ENCODE peak calls at places on chromosomes 11 and 22, in ten cellular contexts. R is AG04450; N is GM04503; B is ACHN; J is activated naive CD8-positive, alpha-beta T cell treated with anti-CD3 and anti-CD28 coated beads for 36 hours; G is KG1; F is Peyer's patch; O is lung; Q is C1 segment of cervical spinal cord; S is naive thymus-derived CD8-positive, alpha-beta T cell. A is an unnamed sample.

GRCh38 chr22:33302549-33302948 is 244.4 kb upstream of the SYN3 start:
- DNase-seq in R (no peak), B (no peak), N (no peak), G (no peak), S (no peak), Q (no peak), O (no peak), F (no peak), J (no peak), A (no peak)

GRCh38 chr11:6629892-6630631 is 10.8 kb upstream of the TPP1 start:
- DNase-seq in Q (no peak), B (no peak), R (no peak), F (no peak), G (no peak), S (no peak), J (no peak), O (no peak), N (no peak), A (no peak)

GRCh38 chr22:44191036-44191454 is 10.3 kb downstream of the PARVG start:
- DNase-seq in R (no peak), Q (no peak), O (no peak), B (peak), G (no peak), N (no peak), J (peak), F (peak), S (no peak), A (no peak)

GRCh38 chr11:45347343-45347742 is 61.2 kb upstream of the SYT13 start:
- DNase-seq in F (no peak), R (no peak), G (no peak), B (no peak), Q (no peak), O (no peak), N (no peak), J (no peak), S (no peak), A (no peak)

GRCh38 chr22:43333978-43334377 is 9.2 kb downstream of the SCUBE1 start:
- DNase-seq in Q (no peak), J (no peak), O (no peak), N (no peak), S (no peak), F (no peak), G (no peak), B (no peak), R (no peak), A (no peak)

GRCh38 chr11:100338144-100338840 is 348.8 kb upstream of the ARHGAP42 start:
- DNase-seq in B (no peak), G (no peak), S (no peak), Q (no peak), O (no peak), J (no peak), N (no peak), F (no peak), R (no peak), A (no peak)

GRCh38 chr11:8558436-8558835 is 35.6 kb downstream of the STK33 start:
- DNase-seq in N (no peak), R (no peak), G (no peak), J (no peak), O (no peak), B (no peak), F (no peak), Q (no peak), S (no peak), A (no peak)

GRCh38 chr22:29938285-29938693 is 55.3 kb downstream of the MTMR3 start:
- DNase-seq in R (no peak), B (no peak), N (no peak), F (no peak), Q (no peak), G (no peak), J (peak), O (no peak), S (no peak), A (no peak)

GRCh38 chr11:12201016-12201985 is 90.9 kb downstream of the MICAL2 start:
- DNase-seq in J (no peak), G (no peak), B (no peak), O (no peak), Q (no peak), N (peak), F (no peak), S (no peak), R (no peak), A (no peak)

GRCh38 chr22:42001706-42002105 is 3.1 kb downstream of the WBP2NL start:
- DNase-seq in N (no peak), G (no peak), S (no peak), Q (no peak), F (no peak), R (no peak), J (no peak), B (no peak), O (no peak), A (no peak)

GRCh38 chr11:78742430-78742829 is 167.8 kb upstream of the NARS2 start:
- DNase-seq in B (peak), Q (no peak), N (peak), F (no peak), J (no peak), G (no peak), O (peak), R (no peak), S (no peak), A (no peak)

GRCh38 chr11:106656646-106657045 is 361.6 kb downstream of the GUCY1A2 start:
- DNase-seq in R (no peak), Q (no peak), G (no peak), B (no peak), F (no peak), N (no peak), O (no peak), J (no peak), S (no peak), A (no peak)

GRCh38 chr22:42358643-42359558 is 73.3 kb downstream of the NFAM1 start:
- DNase-seq in Q (no peak), B (no peak), F (no peak), G (no peak), S (no peak), R (no peak), N (no peak), J (no peak), O (no peak), A (no peak)

GRCh38 chr22:44396021-44396726 is 83.4 kb upstream of the SHISAL1 start:
- DNase-seq in O (no peak), F (peak), Q (no peak), R (no peak), J (no peak), N (no peak), B (no peak), S (no peak), G (no peak), A (no peak)

GRCh38 chr22:40364431-40364830 is 6.0 kb upstream of the SGSM3 start:
- DNase-seq in G (no peak), O (no peak), J (no peak), Q (no peak), S (no peak), R (no peak), B (no peak), N (no peak), F (no peak), A (no peak)

GRCh38 chr11:103601230-103601846 is 435.1 kb upstream of the DDI1 start:
- DNase-seq in N (no peak), S (no peak), B (peak), G (peak), Q (no peak), J (peak), F (no peak), R (peak), O (no peak), A (no peak)

GRCh38 chr22:38724926-38725571 is 19.3 kb downstream of the GTPBP1 start:
- DNase-seq in N (no peak), S (no peak), R (no peak), O (no peak), F (no peak), Q (no peak), G (no peak), J (no peak), B (peak), A (no peak)

GRCh38 chr11:33723238-33723881 is 12.9 kb downstream of the CD59 start:
- DNase-seq in G (no peak), S (no peak), N (peak), B (peak), Q (no peak), R (peak), O (no peak), F (no peak), J (no peak), A (no peak)

GRCh38 chr11:65077466-65077865 is 6.4 kb downstream of the CDCA5 start:
- DNase-seq in B (no peak), S (no peak), Q (no peak), J (no peak), R (no peak), N (no peak), G (no peak), F (no peak), O (no peak), A (no peak)

A was measured in nucleus accumbens.